ENCODE peak calls at places on chromosomes 7 and 10, in nine cellular contexts. B is body of pancreas, R is K562, V is ovary, Y is IMR-90, U is stomach, N is breast epithelium, O is A549, F is spleen. G is an unnamed sample.
A peak's percentile ranks its signal among the peaks of the same experiment; 100 is the strongest.

GRCh38 chr7:135708041-135708440 is 19.9 kb downstream of the SLC13A4 start:
- DNase-seq in B (no peak), R (no peak), V (no peak), Y (no peak), U (no peak), N (no peak), O (no peak), F (no peak), G (no peak)

GRCh38 chr10:114304566-114305421 is 65.7 kb downstream of the VWA2 start:
- DNase-seq in B (peak; percentile 58), R (peak; percentile 11), V (peak; percentile 57), Y (no peak), U (peak; percentile 59), N (no peak), O (peak; percentile 37), F (peak; percentile 91), G (peak; percentile 64)

GRCh38 chr7:92808635-92809034 is 27.7 kb downstream of the CDK6 start:
- DNase-seq in B (no peak), R (no peak), V (no peak), Y (no peak), U (no peak), N (no peak), O (no peak), F (no peak), G (no peak)

GRCh38 chr7:124649397-124650029 is 116.1 kb downstream of the GPR37 start:
- DNase-seq in B (no peak), R (no peak), V (no peak), Y (no peak), U (no peak), N (no peak), O (no peak), F (no peak), G (no peak)

GRCh38 chr7:144565586-144565985 is 162.1 kb upstream of the NOBOX start:
- DNase-seq in B (no peak), R (no peak), V (no peak), Y (no peak), U (no peak), N (no peak), O (no peak), F (no peak), G (no peak)

GRCh38 chr10:100886946-100887345 is 25.8 kb upstream of the SLF2 start:
- DNase-seq in B (no peak), R (no peak), V (peak; percentile 46), Y (no peak), U (no peak), N (no peak), O (no peak), F (no peak), G (no peak)

GRCh38 chr10:70296406-70296899 is 12.6 kb upstream of the NPFFR1 start:
- DNase-seq in B (peak; percentile 90), R (peak; percentile 68), V (peak; percentile 91), Y (peak; percentile 89), U (peak; percentile 71), N (peak; percentile 62), O (peak; percentile 45), F (peak; percentile 88), G (peak; percentile 88)

GRCh38 chr10:6214612-6215011 is 11.9 kb downstream of the PFKFB3 start:
- DNase-seq in B (no peak), R (no peak), V (no peak), Y (no peak), U (no peak), N (no peak), O (no peak), F (no peak), G (no peak)

GRCh38 chr10:35416628-35417625 is 80.6 kb downstream of the CCNY start:
- DNase-seq in B (no peak), R (no peak), V (no peak), Y (peak; percentile 19), U (no peak), N (no peak), O (no peak), F (no peak), G (no peak)

DNA sequence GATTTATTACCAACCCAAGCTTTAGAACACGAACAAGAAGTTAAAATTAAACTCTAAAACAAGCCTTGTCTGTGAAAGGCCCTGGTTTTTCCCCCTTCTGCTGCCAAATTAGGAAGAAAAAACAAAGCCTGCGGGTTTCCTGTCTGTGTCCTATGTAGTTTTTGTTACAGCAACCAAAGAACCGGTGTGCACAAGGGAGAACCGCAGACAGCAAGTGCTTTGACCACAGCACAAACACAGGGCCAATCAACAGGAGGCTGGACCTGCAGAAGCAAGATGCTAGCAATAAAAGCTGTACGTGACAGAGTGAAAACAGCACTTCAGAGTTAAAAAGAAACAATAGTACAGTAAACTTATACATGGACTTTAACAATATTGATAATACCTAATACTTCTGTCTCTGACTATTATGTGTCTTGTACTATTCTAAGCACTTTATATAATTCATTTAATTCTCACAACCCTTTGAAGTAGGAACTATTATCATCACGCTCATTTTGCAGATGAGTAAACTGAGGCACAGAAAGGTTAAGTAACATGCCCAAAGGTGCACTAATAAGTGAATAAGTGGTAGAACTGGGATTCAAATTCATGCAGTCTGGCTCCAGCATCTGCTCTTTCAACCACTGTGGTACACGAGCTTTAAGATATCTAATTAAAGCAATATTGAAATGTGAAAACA is 66.0 kb downstream of the STK17A start:
- DNase-seq in B (no peak), R (no peak), V (no peak), Y (peak; percentile 85), U (no peak), N (no peak), O (no peak), F (peak; percentile 91), G (no peak)
- TF ChIP-seq POLR2A in B (no peak), R (no peak), V (no peak), Y (no peak), U (no peak), N (no peak), O (no peak), F (no peak), G (no peak)

GRCh38 chr10:3825244-3825643 is 40.2 kb upstream of the KLF6 start:
- DNase-seq in B (no peak), R (no peak), V (no peak), Y (peak; percentile 74), U (no peak), N (no peak), O (peak; percentile 89), F (no peak), G (no peak)
- H3K27ac ChIP-seq in B (no peak overlapping the region), R (no peak overlapping the region), V (no peak overlapping the region), Y (no peak overlapping the region), U (peak overlapping the region; percentile 46), N (peak overlapping the region; percentile 65), O (peak overlapping the region; percentile 83), F (no peak overlapping the region), G (no peak overlapping the region)

GRCh38 chr10:73785221-73785720 is at the start of gene ZSWIM8:
- DNase-seq in B (peak; percentile 85), R (peak; percentile 93), V (peak; percentile 83), Y (peak; percentile 96), U (peak; percentile 86), N (peak; percentile 80), O (peak; percentile 95), F (peak; percentile 97), G (peak; percentile 92)
- TF ChIP-seq POLR2A in B (no peak), R (peak; percentile 85), V (peak; percentile 53), Y (peak; percentile 66), U (no peak), N (peak; percentile 73), O (peak; percentile 52), F (no peak), G (peak; percentile 64)

GRCh38 chr7:781228-781864 is 50.9 kb upstream of the SUN1 start:
- DNase-seq in B (no peak), R (no peak), V (peak; percentile 48), Y (no peak), U (no peak), N (no peak), O (no peak), F (peak; percentile 50), G (peak; percentile 54)
- H3K27ac ChIP-seq in B (no peak overlapping the region), R (no peak overlapping the region), V (peak overlapping the region; percentile 60), Y (no peak overlapping the region), U (peak overlapping the region; percentile 72), N (no peak overlapping the region), O (no peak overlapping the region), F (no peak overlapping the region), G (peak overlapping the region; percentile 77)

GRCh38 chr10:17229016-17229716 is 1.1 kb downstream of the VIM start:
- DNase-seq in B (peak; percentile 67), R (peak; percentile 65), V (peak; percentile 97), Y (peak; percentile 89), U (peak; percentile 73), N (peak; percentile 75), O (peak; percentile 89), F (peak; percentile 95), G (peak; percentile 95)
- TF ChIP-seq POLR2A in B (peak; percentile 40), R (peak; percentile 83), V (peak; percentile 93), Y (peak; percentile 98), U (no peak), N (no peak), O (peak; percentile 99), F (no peak), G (peak; percentile 83)

G was measured in heart left ventricle.